ENCODE peak calls at places on chromosomes 3 and 15, in seven cellular contexts. F, O, L, E, U, K and I are unnamed samples.

GRCh38 chr3:111173328-111173900 is 101.8 kb downstream of the NECTIN3 start:
- DNase-seq in F (no peak), O (no peak), L (peak; percentile 35), E (no peak), U (no peak), K (no peak), I (no peak)

GRCh38 chr15:87609474-87609873 is 647.1 kb downstream of the NTRK3 start:
- DNase-seq in F (no peak), O (no peak), L (peak; percentile 97), E (peak; percentile 96), U (no peak), K (peak; percentile 65), I (no peak)

GRCh38 chr3:37712387-37712786 is 149.3 kb upstream of the CTDSPL start:
- DNase-seq in F (no peak), O (no peak), L (no peak), E (no peak), U (no peak), K (no peak), I (no peak)

GRCh38 chr15:35000511-35000910 is 12.4 kb upstream of the ZNF770 start:
- DNase-seq in F (no peak), O (no peak), L (peak; percentile 72), E (peak; percentile 54), U (no peak), K (peak; percentile 97), I (no peak)

GRCh38 chr3:141308588-141309218 is 59.6 kb upstream of the ZBTB38 start:
- DNase-seq in F (no peak), O (no peak), L (peak; percentile 62), E (peak; percentile 49), U (no peak), K (peak; percentile 61), I (peak; percentile 76)

GRCh38 chr3:99768126-99768525 is 49.5 kb upstream of the CMSS1 start:
- DNase-seq in F (no peak), O (no peak), L (no peak), E (no peak), U (no peak), K (no peak), I (no peak)

GRCh38 chr15:81297147-81297572 is 26.8 kb downstream of the STARD5 start:
- DNase-seq in F (no peak), O (no peak), L (peak; percentile 59), E (no peak), U (no peak), K (no peak), I (no peak)

GRCh38 chr3:193593666-193594025 is 638 bp downstream of the OPA1 start:
- DNase-seq in F (peak; percentile 49), O (no peak), L (peak; percentile 27), E (peak; percentile 30), U (no peak), K (peak; percentile 43), I (no peak)

GRCh38 chr3:72661115-72661457 is 187.2 kb downstream of the SHQ1 start:
- DNase-seq in F (no peak), O (no peak), L (peak; percentile 75), E (peak; percentile 73), U (peak; percentile 78), K (peak; percentile 79), I (no peak)

GRCh38 chr15:91420689-91421088 is 320.6 kb downstream of the SV2B start:
- DNase-seq in F (no peak), O (no peak), L (no peak), E (no peak), U (no peak), K (no peak), I (no peak)

GRCh38 chr15:75178171-75178937 is 23.3 kb upstream of the C15orf39 start:
- DNase-seq in F (peak; percentile 72), O (no peak), L (no peak), E (no peak), U (peak; percentile 78), K (peak; percentile 14), I (no peak)

GRCh38 chr3:40969341-40969740 is 230.0 kb upstream of the CTNNB1 start:
- DNase-seq in F (no peak), O (no peak), L (no peak), E (no peak), U (no peak), K (no peak), I (no peak)

GRCh38 chr3:114848643-114849350 is 298.3 kb downstream of the ZBTB20 start:
- DNase-seq in F (no peak), O (no peak), L (no peak), E (no peak), U (no peak), K (no peak), I (peak; percentile 29)

GRCh38 chr3:31999902-32000439 is 18.4 kb downstream of the ZNF860 start:
- DNase-seq in F (no peak), O (no peak), L (no peak), E (no peak), U (no peak), K (no peak), I (no peak)

GRCh38 chr3:170802164-170803151 is 67.5 kb downstream of the RPL22L1 start:
- DNase-seq in F (no peak), O (no peak), L (peak; percentile 94), E (peak; percentile 91), U (no peak), K (peak; percentile 100), I (no peak)

GRCh38 chr3:111112913-111113312 is 41.3 kb downstream of the NECTIN3 start:
- DNase-seq in F (no peak), O (no peak), L (peak; percentile 69), E (peak; percentile 84), U (no peak), K (peak; percentile 32), I (no peak)

GRCh38 chr15:95259513-95259912 is 1028.2 kb downstream of the MCTP2 start:
- DNase-seq in F (peak; percentile 12), O (no peak), L (peak; percentile 89), E (peak; percentile 90), U (no peak), K (peak; percentile 81), I (peak; percentile 69)

GRCh38 chr15:35630985-35631384 is 85.0 kb upstream of the DPH6 start:
- DNase-seq in F (no peak), O (no peak), L (no peak), E (no peak), U (no peak), K (no peak), I (no peak)

GRCh38 chr3:121645054-121645453 is 15.6 kb downstream of the HCLS1 start:
- DNase-seq in F (no peak), O (no peak), L (no peak), E (no peak), U (no peak), K (no peak), I (no peak)

GRCh38 chr3:23820888-23821287 is 15.1 kb downstream of the UBE2E1 start:
- DNase-seq in F (no peak), O (no peak), L (no peak), E (no peak), U (no peak), K (no peak), I (no peak)

DNA sequence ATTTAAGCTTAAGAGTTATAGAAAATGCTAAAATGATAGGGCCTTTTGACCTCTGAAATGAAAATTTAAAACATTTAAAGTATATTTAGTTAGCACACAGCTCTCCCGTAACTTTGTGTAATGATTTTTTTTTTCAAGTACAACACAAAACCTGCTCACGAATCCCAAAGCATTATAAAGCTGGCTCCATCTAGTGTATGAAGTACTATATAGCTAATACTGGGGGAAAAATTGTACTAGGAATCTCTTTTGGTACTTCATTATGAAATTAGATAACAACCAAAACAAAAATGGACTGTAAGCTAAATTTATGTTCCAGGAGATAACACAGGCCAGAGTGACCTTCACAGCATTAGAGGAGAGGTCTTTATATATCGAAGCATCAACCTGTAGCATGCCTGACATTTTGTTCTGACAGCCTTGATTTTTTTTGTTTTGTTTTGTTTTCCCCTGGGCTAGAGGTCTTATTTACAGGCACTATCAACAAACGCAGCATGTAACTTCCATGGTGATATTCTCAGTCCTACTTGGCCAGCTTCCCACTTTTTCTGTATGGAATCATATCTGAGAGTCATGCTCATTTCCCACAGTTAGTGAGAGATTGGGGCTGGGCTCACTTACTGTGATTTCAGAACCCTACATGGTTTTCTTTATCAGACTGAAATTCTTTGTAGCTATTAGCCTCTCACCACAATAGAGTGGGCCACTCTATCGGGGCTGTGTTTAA is 116.3 kb downstream of the MITF start:
- DNase-seq in F (no peak), O (no peak), L (peak; percentile 41), E (peak; percentile 78), U (no peak), K (peak; percentile 63), I (no peak)
- TF ChIP-seq CTCF in F (no peak), O (no peak), L (peak; percentile 54), E (peak; percentile 31), U (peak; percentile 49), K (peak; percentile 71), I (no peak)

DNA sequence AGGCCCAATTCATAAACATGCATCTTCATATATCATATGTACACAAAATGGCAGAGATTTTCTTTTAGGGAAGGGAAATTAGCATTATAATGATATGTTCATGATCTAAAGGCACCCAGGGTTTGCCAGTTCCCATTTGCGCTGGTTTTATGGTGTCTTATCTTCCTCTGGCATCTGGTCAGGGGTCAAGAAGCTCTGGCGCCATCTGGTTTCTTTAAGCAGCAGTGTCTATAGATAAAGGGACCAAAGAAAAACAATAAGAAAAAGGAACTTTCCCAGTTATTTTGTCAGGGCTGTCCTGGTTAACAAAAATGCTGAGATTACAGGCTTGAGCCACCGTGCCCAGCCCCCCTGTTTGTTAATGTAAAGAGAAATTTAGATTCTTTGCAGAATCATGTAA is 3.3 kb upstream of the DCP1A start:
- DNase-seq in F (peak; percentile 26), O (no peak), L (no peak), E (peak; percentile 58), U (no peak), K (peak; percentile 45), I (no peak)
- TF ChIP-seq CTCF in F (peak; percentile 47), O (no peak), L (peak; percentile 4), E (no peak), U (no peak), K (peak; percentile 29), I (no peak)

GRCh38 chr3:157351981-157352380 is 84.7 kb upstream of the PTX3 start:
- DNase-seq in F (no peak), O (no peak), L (no peak), E (no peak), U (no peak), K (no peak), I (no peak)
- TF ChIP-seq CTCF in F (no peak), O (no peak), L (peak; percentile 33), E (no peak), U (no peak), K (peak; percentile 26), I (peak; percentile 46)

GRCh38 chr3:113275876-113276580 is 64.7 kb downstream of the BOC start:
- DNase-seq in F (peak; percentile 65), O (peak; percentile 32), L (peak; percentile 49), E (peak; percentile 70), U (no peak), K (peak; percentile 78), I (peak; percentile 47)
- TF ChIP-seq CTCF in F (no peak), O (no peak), L (no peak), E (peak; percentile 18), U (no peak), K (peak; percentile 17), I (no peak)

DNA sequence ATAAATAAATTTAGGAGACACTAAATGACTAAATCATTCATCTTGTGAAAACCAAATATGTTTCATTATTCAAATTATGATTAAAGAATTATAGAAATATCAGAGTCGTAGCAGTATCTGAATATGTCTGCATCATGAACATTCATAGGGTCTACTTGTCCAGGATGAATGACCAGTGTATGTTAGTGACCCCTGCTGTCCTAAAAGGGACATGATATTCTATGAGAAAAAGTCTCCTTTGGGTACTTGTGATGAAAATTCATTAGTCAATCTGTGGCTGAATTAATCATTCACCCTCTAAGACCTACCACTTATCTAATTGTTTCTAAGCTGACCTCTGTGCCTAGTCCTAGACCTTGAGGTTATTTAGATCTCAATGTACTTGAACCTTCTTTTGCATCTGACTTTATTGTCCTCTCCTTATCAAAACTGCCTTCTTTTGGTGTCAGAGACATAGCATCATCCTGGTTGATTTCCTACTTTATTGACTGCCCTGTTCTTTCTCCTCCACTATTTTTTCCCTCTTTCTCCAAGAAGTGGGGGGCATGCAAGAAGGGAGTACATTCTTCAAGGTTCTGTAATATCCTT is 799.3 kb downstream of the DIPK2A start:
- DNase-seq in F (no peak), O (no peak), L (peak; percentile 77), E (peak; percentile 80), U (no peak), K (peak; percentile 56), I (no peak)
- TF ChIP-seq CTCF in F (peak; percentile 38), O (no peak), L (peak; percentile 53), E (peak; percentile 32), U (peak; percentile 20), K (peak; percentile 48), I (peak; percentile 66)